ENCODE peak calls at places on chromosomes 7 and 10, in six cellular contexts. One of them, this sample, is unnamed.

GRCh38 chr10:89738551-89739209 is 37.3 kb downstream of the KIF20B start:
- DNase-seq in DND-41: no peak
- DNase-seq in HL-60: peak
- DNase-seq in GM20000: peak
- DNase-seq in activated CD8-positive, alpha-beta memory T cell treated with anti-CD3 and anti-CD28 coated beads, Interleukin-2, amount 50 U/mL, for 4 hours: no peak
- DNase-seq in HepG2: no peak
- DNase-seq in this sample: no peak

GRCh38 chr7:90597879-90598278 is 1.8 kb downstream of the CDK14 start:
- DNase-seq in DND-41: no peak
- DNase-seq in HL-60: no peak
- DNase-seq in GM20000: no peak
- DNase-seq in activated CD8-positive, alpha-beta memory T cell treated with anti-CD3 and anti-CD28 coated beads, Interleukin-2, amount 50 U/mL, for 4 hours: no peak
- DNase-seq in HepG2: no peak
- DNase-seq in this sample: no peak

GRCh38 chr7:14332155-14332554 is 342.7 kb upstream of the ETV1 start:
- DNase-seq in DND-41: no peak
- DNase-seq in HL-60: no peak
- DNase-seq in GM20000: no peak
- DNase-seq in activated CD8-positive, alpha-beta memory T cell treated with anti-CD3 and anti-CD28 coated beads, Interleukin-2, amount 50 U/mL, for 4 hours: no peak
- DNase-seq in HepG2: no peak
- DNase-seq in this sample: no peak

GRCh38 chr10:118307768-118308347 is 34.3 kb downstream of the FAM204A start:
- DNase-seq in DND-41: no peak
- DNase-seq in HL-60: no peak
- DNase-seq in GM20000: no peak
- DNase-seq in activated CD8-positive, alpha-beta memory T cell treated with anti-CD3 and anti-CD28 coated beads, Interleukin-2, amount 50 U/mL, for 4 hours: no peak
- DNase-seq in HepG2: no peak
- DNase-seq in this sample: no peak

GRCh38 chr7:73650524-73650923 is 17.1 kb upstream of the VPS37D start:
- DNase-seq in DND-41: no peak
- DNase-seq in HL-60: no peak
- DNase-seq in GM20000: no peak
- DNase-seq in activated CD8-positive, alpha-beta memory T cell treated with anti-CD3 and anti-CD28 coated beads, Interleukin-2, amount 50 U/mL, for 4 hours: no peak
- DNase-seq in HepG2: no peak
- DNase-seq in this sample: no peak

GRCh38 chr10:108629843-108630242 is 1293.5 kb downstream of the XPNPEP1 start:
- DNase-seq in DND-41: no peak
- DNase-seq in HL-60: no peak
- DNase-seq in GM20000: no peak
- DNase-seq in activated CD8-positive, alpha-beta memory T cell treated with anti-CD3 and anti-CD28 coated beads, Interleukin-2, amount 50 U/mL, for 4 hours: no peak
- DNase-seq in HepG2: peak
- DNase-seq in this sample: no peak

GRCh38 chr10:127346604-127347003 is 150.2 kb upstream of the INSYN2A start:
- DNase-seq in DND-41: no peak
- DNase-seq in HL-60: no peak
- DNase-seq in GM20000: peak
- DNase-seq in activated CD8-positive, alpha-beta memory T cell treated with anti-CD3 and anti-CD28 coated beads, Interleukin-2, amount 50 U/mL, for 4 hours: no peak
- DNase-seq in HepG2: no peak
- DNase-seq in this sample: no peak

GRCh38 chr7:94183289-94183749 is 179.2 kb upstream of the BET1 start:
- DNase-seq in DND-41: no peak
- DNase-seq in HL-60: no peak
- DNase-seq in GM20000: no peak
- DNase-seq in activated CD8-positive, alpha-beta memory T cell treated with anti-CD3 and anti-CD28 coated beads, Interleukin-2, amount 50 U/mL, for 4 hours: no peak
- DNase-seq in HepG2: peak
- DNase-seq in this sample: no peak

GRCh38 chr10:79022565-79023488 is 45.9 kb upstream of the ZMIZ1 start:
- DNase-seq in DND-41: no peak
- DNase-seq in HL-60: no peak
- DNase-seq in GM20000: peak
- DNase-seq in activated CD8-positive, alpha-beta memory T cell treated with anti-CD3 and anti-CD28 coated beads, Interleukin-2, amount 50 U/mL, for 4 hours: no peak
- DNase-seq in HepG2: peak
- DNase-seq in this sample: no peak

GRCh38 chr7:85510287-85510686 is 323.4 kb upstream of the SEMA3D start:
- DNase-seq in DND-41: no peak
- DNase-seq in HL-60: no peak
- DNase-seq in GM20000: no peak
- DNase-seq in activated CD8-positive, alpha-beta memory T cell treated with anti-CD3 and anti-CD28 coated beads, Interleukin-2, amount 50 U/mL, for 4 hours: no peak
- DNase-seq in HepG2: no peak
- DNase-seq in this sample: no peak

GRCh38 chr7:23653942-23654341 is 26.1 kb upstream of the FAM221A start:
- DNase-seq in DND-41: no peak
- DNase-seq in HL-60: no peak
- DNase-seq in GM20000: no peak
- DNase-seq in activated CD8-positive, alpha-beta memory T cell treated with anti-CD3 and anti-CD28 coated beads, Interleukin-2, amount 50 U/mL, for 4 hours: no peak
- DNase-seq in HepG2: no peak
- DNase-seq in this sample: no peak

GRCh38 chr7:83159731-83160130 is 3.0 kb downstream of the PCLO start:
- DNase-seq in DND-41: no peak
- DNase-seq in HL-60: no peak
- DNase-seq in GM20000: no peak
- DNase-seq in activated CD8-positive, alpha-beta memory T cell treated with anti-CD3 and anti-CD28 coated beads, Interleukin-2, amount 50 U/mL, for 4 hours: no peak
- DNase-seq in HepG2: no peak
- DNase-seq in this sample: no peak

GRCh38 chr10:37067576-37067975 is 57.8 kb upstream of the ANKRD30A start:
- DNase-seq in DND-41: no peak
- DNase-seq in HL-60: no peak
- DNase-seq in GM20000: no peak
- DNase-seq in activated CD8-positive, alpha-beta memory T cell treated with anti-CD3 and anti-CD28 coated beads, Interleukin-2, amount 50 U/mL, for 4 hours: no peak
- DNase-seq in HepG2: no peak
- DNase-seq in this sample: no peak

GRCh38 chr7:18312482-18312881 is 183.1 kb upstream of the HDAC9 start:
- DNase-seq in DND-41: no peak
- DNase-seq in HL-60: no peak
- DNase-seq in GM20000: no peak
- DNase-seq in activated CD8-positive, alpha-beta memory T cell treated with anti-CD3 and anti-CD28 coated beads, Interleukin-2, amount 50 U/mL, for 4 hours: no peak
- DNase-seq in HepG2: no peak
- DNase-seq in this sample: no peak

GRCh38 chr10:60842694-60843093 is 64.4 kb downstream of the CDK1 start:
- DNase-seq in DND-41: no peak
- DNase-seq in HL-60: no peak
- DNase-seq in GM20000: no peak
- DNase-seq in activated CD8-positive, alpha-beta memory T cell treated with anti-CD3 and anti-CD28 coated beads, Interleukin-2, amount 50 U/mL, for 4 hours: no peak
- DNase-seq in HepG2: no peak
- DNase-seq in this sample: no peak

GRCh38 chr10:77036993-77037734 is 600.4 kb downstream of the KCNMA1 start:
- DNase-seq in DND-41: peak
- DNase-seq in HL-60: no peak
- DNase-seq in GM20000: peak
- DNase-seq in activated CD8-positive, alpha-beta memory T cell treated with anti-CD3 and anti-CD28 coated beads, Interleukin-2, amount 50 U/mL, for 4 hours: no peak
- DNase-seq in HepG2: peak
- DNase-seq in this sample: peak

GRCh38 chr7:12570529-12571461 is at the start of gene SCIN:
- DNase-seq in DND-41: no peak
- DNase-seq in HL-60: peak
- DNase-seq in GM20000: no peak
- DNase-seq in activated CD8-positive, alpha-beta memory T cell treated with anti-CD3 and anti-CD28 coated beads, Interleukin-2, amount 50 U/mL, for 4 hours: no peak
- DNase-seq in HepG2: no peak
- DNase-seq in this sample: peak

This sample was measured in endothelial cell.